ENCODE peak calls at places on chromosomes 4 and X, in four cellular contexts. K, R, C and G are unnamed samples.

GRCh38 chrX:18426004-18426320 is 554 bp downstream of the CDKL5 start:
- DNase-seq in K (no peak), R (no peak), C (no peak), G (no peak)

GRCh38 chrX:66021758-66022741 is 17.8 kb downstream of the VSIG4 start:
- DNase-seq in K (peak), R (no peak), C (no peak), G (no peak)

GRCh38 chr4:37641886-37642849 is 44.0 kb downstream of the RELL1 start:
- DNase-seq in K (no peak), R (peak), C (no peak), G (no peak)

GRCh38 chr4:48746608-48747374 is 33.3 kb downstream of the FRYL start:
- DNase-seq in K (no peak), R (no peak), C (no peak), G (no peak)

GRCh38 chr4:165151734-165152133 is 39.1 kb upstream of the TMEM192 start:
- DNase-seq in K (no peak), R (no peak), C (no peak), G (no peak)

GRCh38 chrX:19673334-19674040 is 158.2 kb upstream of the MAP3K15 start:
- DNase-seq in K (no peak), R (peak), C (no peak), G (peak)

GRCh38 chr4:135238940-135239339 is 1037.4 kb upstream of the PABPC4L start:
- DNase-seq in K (no peak), R (no peak), C (no peak), G (no peak)

GRCh38 chr4:107721436-107722090 is 1.5 kb upstream of the PAPSS1 start:
- DNase-seq in K (no peak), R (no peak), C (no peak), G (no peak)

GRCh38 chr4:40991908-40992307 is 222.4 kb downstream of the APBB2 start:
- DNase-seq in K (no peak), R (no peak), C (peak), G (no peak)
- TF ChIP-seq CHD4 in K (no peak), R (no peak), C (no peak), G (no peak)

GRCh38 chrX:120672841-120673530 is 43.1 kb upstream of the C1GALT1C1 start:
- DNase-seq in K (no peak), R (no peak), C (no peak), G (no peak)

GRCh38 chrX:120672389-120672788 is 42.5 kb upstream of the C1GALT1C1 start:
- DNase-seq in K (peak), R (peak), C (no peak), G (peak)

GRCh38 chrX:120668357-120668756 is 38.5 kb upstream of the C1GALT1C1 start:
- DNase-seq in K (no peak), R (no peak), C (no peak), G (no peak)

GRCh38 chrX:120677017-120677652 is 47.3 kb upstream of the C1GALT1C1 start:
- DNase-seq in K (no peak), R (no peak), C (no peak), G (no peak)

DNA sequence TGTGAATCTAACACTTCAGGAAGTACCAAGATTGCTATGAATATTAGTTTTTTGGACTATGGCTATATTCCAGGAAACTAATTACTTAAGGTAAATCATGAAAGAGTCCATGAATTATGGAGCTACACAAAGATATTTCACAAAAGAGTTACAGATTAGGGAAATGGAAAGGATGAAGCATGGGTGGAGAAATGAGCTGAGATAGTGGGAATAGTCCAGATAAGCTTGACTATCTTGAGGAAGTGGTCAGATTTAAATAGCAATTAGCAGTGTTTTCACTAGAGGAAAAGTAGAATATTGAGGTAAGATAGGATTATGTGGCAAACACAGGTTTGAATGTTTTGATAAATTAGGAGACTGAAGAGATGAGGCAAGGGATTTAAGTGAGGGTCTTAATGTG is 42.1 kb upstream of the C1GALT1C1 start:
- DNase-seq in K (no peak), R (no peak), C (no peak), G (peak)
- H3K4me2 ChIP-seq in K (no peak), R (no peak), C (no peak), G (peak)

GRCh38 chr4:140151700-140152014 is 2.3 kb downstream of the MAML3 start:
- DNase-seq in K (peak), R (peak), C (no peak), G (peak)
- TF ChIP-seq REST in K (no peak), R (no peak), C (no peak), G (no peak)

GRCh38 chr4:168071304-168071703 is 21.0 kb upstream of the ANXA10 start:
- DNase-seq in K (no peak), R (no peak), C (no peak), G (no peak)
- TF ChIP-seq CHD4 in K (no peak), R (no peak), C (no peak), G (no peak)

GRCh38 chr4:169611157-169611556 is 1.2 kb downstream of the NEK1 start:
- DNase-seq in K (no peak), R (no peak), C (no peak), G (no peak)
- H3K4me2 ChIP-seq in K (peak), R (peak), C (peak), G (peak)

GRCh38 chr4:931194-931959 is 739 bp downstream of the GAK start:
- DNase-seq in K (peak), R (peak), C (no peak), G (no peak)

GRCh38 chr4:929970-930625 is 2.0 kb downstream of the GAK start:
- DNase-seq in K (no peak), R (peak), C (no peak), G (no peak)

GRCh38 chr4:930827-931193 is 1.3 kb downstream of the GAK start:
- DNase-seq in K (no peak), R (no peak), C (no peak), G (no peak)

GRCh38 chr4:932713-933070 is 432 bp downstream of the TMEM175 start:
- DNase-seq in K (peak), R (peak), C (no peak), G (no peak)

GRCh38 chr4:931960-932712 is at the start of the genes GAK and TMEM175:
- DNase-seq in K (peak), R (peak), C (peak), G (peak)
- TF ChIP-seq REST in K (peak), R (no peak), C (no peak), G (no peak)

GRCh38 chr4:71211748-71212147 is 127.1 kb upstream of the SLC4A4 start:
- DNase-seq in K (no peak), R (no peak), C (no peak), G (no peak)

GRCh38 chr4:71212216-71212615 is 126.6 kb upstream of the SLC4A4 start:
- DNase-seq in K (no peak), R (no peak), C (no peak), G (no peak)

GRCh38 chr4:71214578-71214977 is 124.2 kb upstream of the SLC4A4 start:
- DNase-seq in K (no peak), R (no peak), C (no peak), G (no peak)

GRCh38 chr4:71209161-71209560 is 129.7 kb upstream of the SLC4A4 start:
- DNase-seq in K (no peak), R (no peak), C (no peak), G (peak)

DNA sequence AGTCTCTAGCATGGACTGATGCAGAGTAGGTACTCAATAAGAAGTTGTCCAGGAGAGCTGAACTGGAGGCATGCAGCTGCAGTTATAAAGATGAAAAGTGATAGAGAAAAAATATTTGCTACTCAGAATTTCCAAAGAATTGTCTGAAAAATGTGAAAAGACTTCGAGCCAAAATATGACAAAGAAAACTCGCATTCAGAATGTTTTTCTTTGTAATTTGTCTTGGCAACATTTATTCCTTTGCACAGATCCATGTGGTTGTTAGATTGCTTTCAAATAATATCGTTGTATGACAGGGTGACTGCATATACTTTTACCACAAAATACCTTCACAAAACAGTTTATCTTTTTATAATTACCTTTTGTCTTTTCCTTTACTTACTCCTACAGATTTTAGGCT is 128.0 kb upstream of the SLC4A4 start:
- DNase-seq in K (no peak), R (no peak), C (no peak), G (no peak)
- TF ChIP-seq CHD4 in K (no peak), R (no peak), C (no peak), G (no peak)

GRCh38 chr4:146059153-146059552 is 116.4 kb upstream of the LSM6 start:
- DNase-seq in K (no peak), R (no peak), C (peak), G (no peak)
- H3K4me2 ChIP-seq in K (no peak), R (no peak), C (peak), G (no peak)

GRCh38 chr4:23161787-23162186 is 469.1 kb downstream of the GBA3 start:
- DNase-seq in K (no peak), R (no peak), C (no peak), G (no peak)
- TF ChIP-seq REST in K (no peak), R (no peak), C (no peak), G (no peak)

DNA sequence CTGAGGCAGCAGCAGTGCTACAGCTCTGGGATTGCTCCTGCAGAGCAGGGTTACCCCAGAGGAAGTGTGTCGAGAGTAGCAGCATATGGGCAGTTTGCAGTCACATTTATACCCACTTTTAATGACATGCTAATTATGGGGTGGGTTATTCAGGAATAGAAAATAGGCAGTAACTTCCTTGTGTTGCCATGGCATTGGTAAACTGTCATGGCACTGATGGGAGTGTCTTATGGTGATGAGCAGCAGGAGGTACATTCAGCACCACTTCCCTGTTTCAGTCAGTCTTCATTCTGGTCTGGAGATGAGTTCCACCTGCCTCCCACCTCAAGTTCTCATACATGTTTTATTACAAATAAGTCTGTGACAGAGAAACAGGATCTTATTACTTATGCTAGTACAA is 38.5 kb upstream of the DCLK2 start:
- DNase-seq in K (no peak), R (no peak), C (no peak), G (no peak)
- TF ChIP-seq CHD4 in K (no peak), R (no peak), C (no peak), G (no peak)